ENCODE peak calls at places on chromosome 17, in five cellular contexts. One of them, this sample, is unnamed.

GRCh38 chr17:79461041-79461440 is 149.8 kb downstream of the RBFOX3 start:
- DNase-seq in stomach: no peak
- DNase-seq in right lobe of liver: no peak
- DNase-seq in prostate gland: no peak
- DNase-seq in A549: peak; percentile 58
- DNase-seq in this sample: peak; percentile 30

GRCh38 chr17:9750488-9750887 is 40.9 kb downstream of the DHRS7C start:
- DNase-seq in stomach: no peak
- DNase-seq in right lobe of liver: no peak
- DNase-seq in prostate gland: no peak
- DNase-seq in A549: no peak
- DNase-seq in this sample: no peak

GRCh38 chr17:45200701-45201100 is 21.0 kb upstream of the FMNL1 start:
- DNase-seq in stomach: no peak
- DNase-seq in right lobe of liver: no peak
- DNase-seq in prostate gland: no peak
- DNase-seq in A549: no peak
- DNase-seq in this sample: no peak

GRCh38 chr17:64628641-64629040 is 33.5 kb downstream of the SMURF2 start:
- DNase-seq in stomach: no peak
- DNase-seq in right lobe of liver: no peak
- DNase-seq in prostate gland: no peak
- DNase-seq in A549: no peak
- DNase-seq in this sample: no peak

GRCh38 chr17:9971991-9972390 is 66.9 kb upstream of the RCVRN start:
- DNase-seq in stomach: peak; percentile 35
- DNase-seq in right lobe of liver: no peak
- DNase-seq in prostate gland: peak; percentile 63
- DNase-seq in A549: peak; percentile 24
- DNase-seq in this sample: no peak

GRCh38 chr17:27651411-27652345 is 20.7 kb downstream of the LGALS9 start:
- DNase-seq in stomach: peak; percentile 77
- DNase-seq in right lobe of liver: peak; percentile 56
- DNase-seq in prostate gland: peak; percentile 43
- DNase-seq in A549: peak; percentile 60
- DNase-seq in this sample: no peak

GRCh38 chr17:81228420-81228819 is 5.7 kb upstream of the CEP131 start:
- DNase-seq in stomach: no peak
- DNase-seq in right lobe of liver: no peak
- DNase-seq in prostate gland: no peak
- DNase-seq in A549: no peak
- DNase-seq in this sample: no peak

GRCh38 chr17:383771-384621 is 31.4 kb upstream of the RPH3AL start:
- DNase-seq in stomach: no peak
- DNase-seq in right lobe of liver: no peak
- DNase-seq in prostate gland: no peak
- DNase-seq in A549: no peak
- DNase-seq in this sample: no peak

GRCh38 chr17:45729284-45729907 is 54.7 kb upstream of the CRHR1 start:
- DNase-seq in stomach: no peak
- DNase-seq in right lobe of liver: no peak
- DNase-seq in prostate gland: no peak
- DNase-seq in A549: no peak
- DNase-seq in this sample: no peak

GRCh38 chr17:45353047-45353446 is 36.2 kb upstream of the MAP3K14 start:
- DNase-seq in stomach: no peak
- DNase-seq in right lobe of liver: no peak
- DNase-seq in prostate gland: no peak
- DNase-seq in A549: no peak
- DNase-seq in this sample: no peak

GRCh38 chr17:29835438-29836351 is 94.3 kb downstream of the SSH2 start:
- DNase-seq in stomach: peak; percentile 54
- DNase-seq in right lobe of liver: no peak
- DNase-seq in prostate gland: no peak
- DNase-seq in A549: peak; percentile 13
- DNase-seq in this sample: no peak

GRCh38 chr17:4956493-4957061 is 5.7 kb downstream of the ENO3 start:
- DNase-seq in stomach: peak; percentile 46
- DNase-seq in right lobe of liver: no peak
- DNase-seq in prostate gland: no peak
- DNase-seq in A549: no peak
- DNase-seq in this sample: no peak

GRCh38 chr17:37221865-37222264 is 153.9 kb upstream of the C17orf78 start:
- DNase-seq in stomach: no peak
- DNase-seq in right lobe of liver: no peak
- DNase-seq in prostate gland: no peak
- DNase-seq in A549: no peak
- DNase-seq in this sample: no peak

GRCh38 chr17:3980381-3980975 is 16.2 kb upstream of the ATP2A3 start:
- DNase-seq in stomach: no peak
- DNase-seq in right lobe of liver: peak; percentile 8
- DNase-seq in prostate gland: no peak
- DNase-seq in A549: no peak
- DNase-seq in this sample: no peak

GRCh38 chr17:79948406-79948917 is 87.2 kb downstream of the TBC1D16 start:
- DNase-seq in stomach: no peak
- DNase-seq in right lobe of liver: no peak
- DNase-seq in prostate gland: no peak
- DNase-seq in A549: no peak
- DNase-seq in this sample: no peak

GRCh38 chr17:64083571-64084085 is 46.3 kb downstream of the ERN1 start:
- DNase-seq in stomach: no peak
- DNase-seq in right lobe of liver: no peak
- DNase-seq in prostate gland: no peak
- DNase-seq in A549: no peak
- DNase-seq in this sample: no peak

GRCh38 chr17:49925916-49926315 is 43.1 kb upstream of the DLX4 start:
- DNase-seq in stomach: no peak
- DNase-seq in right lobe of liver: no peak
- DNase-seq in prostate gland: no peak
- DNase-seq in A549: no peak
- DNase-seq in this sample: no peak

GRCh38 chr17:44536090-44536960 is 21.0 kb upstream of the FZD2 start:
- DNase-seq in stomach: no peak
- DNase-seq in right lobe of liver: no peak
- DNase-seq in prostate gland: no peak
- DNase-seq in A549: no peak
- DNase-seq in this sample: no peak

GRCh38 chr17:40063915-40064531 is 1.3 kb downstream of the THRA start:
- DNase-seq in stomach: no peak
- DNase-seq in right lobe of liver: no peak
- DNase-seq in prostate gland: no peak
- DNase-seq in A549: no peak
- DNase-seq in this sample: no peak

GRCh38 chr17:2040942-2041560 is 771 bp upstream of the OVCA2 start:
- DNase-seq in stomach: no peak
- DNase-seq in right lobe of liver: no peak
- DNase-seq in prostate gland: no peak
- DNase-seq in A549: no peak
- DNase-seq in this sample: no peak

GRCh38 chr17:2041561-2042354 is at the start of gene OVCA2:
- DNase-seq in stomach: peak; percentile 97
- DNase-seq in right lobe of liver: peak; percentile 97
- DNase-seq in prostate gland: peak; percentile 94
- DNase-seq in A549: peak; percentile 96
- DNase-seq in this sample: peak; percentile 87

GRCh38 chr17:2044263-2044894 is 2.6 kb downstream of the OVCA2 start:
- DNase-seq in stomach: no peak
- DNase-seq in right lobe of liver: no peak
- DNase-seq in prostate gland: no peak
- DNase-seq in A549: no peak
- DNase-seq in this sample: no peak

GRCh38 chr17:2043785-2044184 is 2.0 kb downstream of the OVCA2 start:
- DNase-seq in stomach: no peak
- DNase-seq in right lobe of liver: no peak
- DNase-seq in prostate gland: no peak
- DNase-seq in A549: peak; percentile 50
- DNase-seq in this sample: peak; percentile 86

DNA sequence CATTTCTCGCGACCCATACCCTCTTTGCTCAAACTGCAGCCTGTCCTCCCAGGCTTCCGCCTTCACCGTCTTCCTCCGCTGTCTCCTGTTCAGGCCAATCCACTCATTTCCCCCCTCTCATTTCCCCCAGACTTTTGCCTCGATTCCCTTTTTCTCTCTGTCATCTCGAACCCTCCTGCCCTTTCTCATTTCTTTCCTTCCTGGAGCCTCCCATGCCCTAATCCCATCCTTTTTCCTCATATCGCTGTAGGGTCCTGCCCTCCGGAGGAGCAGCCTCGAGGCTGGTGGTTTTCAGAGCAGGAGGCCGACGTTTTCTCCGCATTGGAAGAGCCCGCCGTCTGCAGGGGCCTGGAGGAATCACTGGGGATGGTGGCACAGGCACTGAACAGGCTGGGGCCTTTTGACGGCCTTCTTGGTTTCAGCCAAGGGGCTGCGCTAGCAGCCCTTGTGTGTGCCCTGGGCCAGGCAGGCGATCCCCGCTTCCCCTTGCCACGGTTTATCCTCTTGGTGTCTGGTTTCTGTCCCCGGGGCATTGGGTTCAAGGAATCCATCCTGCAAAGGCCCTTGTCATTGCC is 620 bp downstream of the OVCA2 start:
- DNase-seq in stomach: no peak
- DNase-seq in right lobe of liver: no peak
- DNase-seq in prostate gland: no peak
- DNase-seq in A549: peak; percentile 61
- DNase-seq in this sample: no peak
- TF ChIP-seq POLR2A in stomach: no peak
- TF ChIP-seq POLR2A in right lobe of liver: no peak
- TF ChIP-seq POLR2A in prostate gland: no peak
- TF ChIP-seq POLR2A in A549: no peak
- TF ChIP-seq POLR2A in this sample: no peak

GRCh38 chr17:59856859-59857794 is 35.6 kb downstream of the TUBD1 start:
- DNase-seq in stomach: peak; percentile 25
- DNase-seq in right lobe of liver: no peak
- DNase-seq in prostate gland: no peak
- DNase-seq in A549: peak; percentile 49
- DNase-seq in this sample: no peak

GRCh38 chr17:59848778-59849177 is 44.0 kb downstream of the TUBD1 start:
- DNase-seq in stomach: peak; percentile 74
- DNase-seq in right lobe of liver: peak; percentile 84
- DNase-seq in prostate gland: no peak
- DNase-seq in A549: no peak
- DNase-seq in this sample: no peak

GRCh38 chr17:59858167-59858790 is 34.5 kb downstream of the TUBD1 start:
- DNase-seq in stomach: peak; percentile 17
- DNase-seq in right lobe of liver: no peak
- DNase-seq in prostate gland: no peak
- DNase-seq in A549: no peak
- DNase-seq in this sample: no peak

GRCh38 chr17:59851431-59852375 is 41.0 kb downstream of the TUBD1 start:
- DNase-seq in stomach: peak; percentile 47
- DNase-seq in right lobe of liver: no peak
- DNase-seq in prostate gland: peak; percentile 65
- DNase-seq in A549: peak; percentile 90
- DNase-seq in this sample: no peak

DNA sequence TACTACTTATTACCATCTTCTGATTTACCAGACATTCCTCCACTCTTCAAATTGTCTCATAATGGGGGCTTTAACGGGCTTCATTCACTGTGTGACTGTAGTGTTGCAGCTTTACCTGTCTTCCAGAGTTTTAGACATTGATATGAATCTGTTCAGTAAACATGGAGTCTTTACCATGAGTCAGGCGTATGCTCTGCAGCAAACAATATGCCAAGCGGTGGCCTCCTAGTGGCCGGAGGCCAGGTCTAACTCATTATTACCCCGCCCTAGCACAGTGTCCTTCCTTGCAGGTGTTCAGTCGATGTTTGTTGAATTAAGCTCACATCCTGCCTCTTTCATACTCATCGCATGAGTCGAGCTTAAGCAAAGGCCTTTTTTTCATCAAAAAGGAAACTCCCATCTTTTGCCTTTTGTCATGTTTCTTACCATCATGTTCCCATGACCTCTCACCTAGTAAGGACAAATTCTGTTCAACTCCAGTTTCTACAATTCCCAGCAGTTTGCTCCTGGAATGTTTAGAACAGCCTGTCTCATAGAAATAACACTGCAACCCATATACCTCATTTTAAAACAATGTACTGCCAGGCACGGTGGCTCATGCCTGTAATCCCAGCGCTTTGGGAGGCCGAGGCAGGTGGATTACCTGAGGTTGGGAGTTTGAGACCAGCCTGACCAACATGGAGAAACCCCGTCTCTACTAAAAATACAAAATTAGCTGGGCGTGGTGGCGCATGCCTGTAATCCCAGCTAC is 39.4 kb downstream of the TUBD1 start:
- DNase-seq in stomach: peak; percentile 91
- DNase-seq in right lobe of liver: peak; percentile 58
- DNase-seq in prostate gland: peak; percentile 77
- DNase-seq in A549: peak; percentile 100
- DNase-seq in this sample: peak; percentile 74
- TF ChIP-seq POLR2A in stomach: no peak
- TF ChIP-seq POLR2A in right lobe of liver: no peak
- TF ChIP-seq POLR2A in prostate gland: no peak
- TF ChIP-seq POLR2A in A549: no peak
- TF ChIP-seq POLR2A in this sample: no peak

GRCh38 chr17:56910509-56911235 is 3.2 kb downstream of the TRIM25 start:
- DNase-seq in stomach: no peak
- DNase-seq in right lobe of liver: no peak
- DNase-seq in prostate gland: no peak
- DNase-seq in A549: no peak
- DNase-seq in this sample: no peak

GRCh38 chr17:56913000-56913866 is 616 bp downstream of the TRIM25 start:
- DNase-seq in stomach: no peak
- DNase-seq in right lobe of liver: no peak
- DNase-seq in prostate gland: peak; percentile 13
- DNase-seq in A549: no peak
- DNase-seq in this sample: peak; percentile 46

GRCh38 chr17:56908061-56908542 is 5.7 kb downstream of the TRIM25 start:
- DNase-seq in stomach: peak; percentile 58
- DNase-seq in right lobe of liver: peak; percentile 79
- DNase-seq in prostate gland: no peak
- DNase-seq in A549: peak; percentile 53
- DNase-seq in this sample: no peak

GRCh38 chr17:56912105-56912999 is 1.5 kb downstream of the TRIM25 start:
- DNase-seq in stomach: peak; percentile 32
- DNase-seq in right lobe of liver: peak; percentile 81
- DNase-seq in prostate gland: no peak
- DNase-seq in A549: no peak
- DNase-seq in this sample: no peak

GRCh38 chr17:56909742-56910508 is 3.9 kb downstream of the TRIM25 start:
- DNase-seq in stomach: peak; percentile 40
- DNase-seq in right lobe of liver: peak; percentile 59
- DNase-seq in prostate gland: no peak
- DNase-seq in A549: no peak
- DNase-seq in this sample: no peak
- TF ChIP-seq POLR2A in stomach: no peak
- TF ChIP-seq POLR2A in right lobe of liver: no peak
- TF ChIP-seq POLR2A in prostate gland: no peak
- TF ChIP-seq POLR2A in A549: no peak
- TF ChIP-seq POLR2A in this sample: no peak

GRCh38 chr17:75456417-75457046 is at the start of gene TMEM94:
- DNase-seq in stomach: peak; percentile 96
- DNase-seq in right lobe of liver: peak; percentile 93
- DNase-seq in prostate gland: peak; percentile 98
- DNase-seq in A549: peak; percentile 99
- DNase-seq in this sample: peak; percentile 98
- TF ChIP-seq POLR2A in stomach: no peak
- TF ChIP-seq POLR2A in right lobe of liver: peak; percentile 66
- TF ChIP-seq POLR2A in prostate gland: no peak
- TF ChIP-seq POLR2A in A549: peak; percentile 55
- TF ChIP-seq POLR2A in this sample: peak; percentile 42